ENCODE peak calls at places on chromosomes 4 and X, in eight cellular contexts. R is upper lobe of right lung, M is hepatocyte, T is A549, X is MM.1S, F is fibroblast of pulmonary artery, L is coronary artery, Y is neural crest cell. A is an unnamed sample.

GRCh38 chr4:159283697-159284492 is 181.0 kb downstream of the RAPGEF2 start:
- DNase-seq in X (no peak), F (peak), Y (no peak), L (no peak), T (no peak), M (no peak), R (no peak), A (no peak)

GRCh38 chrX:107935664-107936433 is 46.3 kb downstream of the TEX13B start:
- DNase-seq in R (no peak), L (no peak), X (no peak), F (peak), Y (no peak), M (peak), T (no peak), A (peak)

GRCh38 chr4:42398448-42399355 is 1.4 kb downstream of the SHISA3 start:
- DNase-seq in X (no peak), Y (peak), T (no peak), M (peak), R (no peak), F (no peak), L (no peak), A (peak)

GRCh38 chr4:164799410-164799809 is 45.5 kb downstream of the SMIM31 start:
- DNase-seq in Y (no peak), M (no peak), R (no peak), F (no peak), T (no peak), X (no peak), L (no peak), A (no peak)

GRCh38 chr4:59598233-59598618 is 1601.9 kb upstream of the ADGRL3 start:
- DNase-seq in R (peak), T (no peak), F (no peak), X (no peak), L (no peak), M (peak), Y (no peak), A (no peak)

GRCh38 chrX:13131511-13132137 is 87.2 kb upstream of the FAM9C start:
- DNase-seq in R (no peak), X (peak), M (no peak), T (no peak), F (no peak), Y (peak), L (no peak), A (no peak)

GRCh38 chrX:7574325-7574724 is 268.6 kb upstream of the VCX start:
- DNase-seq in M (peak), Y (peak), L (no peak), X (peak), F (peak), T (no peak), R (no peak), A (peak)

GRCh38 chr4:14853186-14853946 is 148.9 kb upstream of the CPEB2 start:
- DNase-seq in T (no peak), F (peak), Y (no peak), R (no peak), L (no peak), M (peak), X (no peak), A (no peak)

GRCh38 chr4:140188975-140189374 is 35.0 kb upstream of the MAML3 start:
- DNase-seq in F (peak), X (no peak), L (no peak), R (peak), M (peak), Y (no peak), T (no peak), A (no peak)

GRCh38 chr4:1153567-1154090 is 18.8 kb downstream of the SPON2 start:
- DNase-seq in R (no peak), X (no peak), F (no peak), T (no peak), L (no peak), Y (no peak), M (no peak), A (no peak)

GRCh38 chr4:181952478-181952877 is 290.7 kb upstream of the TENM3 start:
- DNase-seq in M (peak), R (no peak), T (peak), L (no peak), Y (no peak), X (no peak), F (peak), A (no peak)

GRCh38 chr4:84238247-84239090 is 260.6 kb downstream of the NKX6-1 start:
- DNase-seq in L (no peak), M (no peak), F (no peak), Y (no peak), X (no peak), R (no peak), T (no peak), A (no peak)

GRCh38 chrX:30791296-30792278 is 97.5 kb downstream of the TAB3 start:
- DNase-seq in M (no peak), F (no peak), X (no peak), Y (no peak), L (no peak), R (no peak), T (no peak), A (no peak)

GRCh38 chr4:65805936-65806335 is 135.6 kb upstream of the EPHA5 start:
- DNase-seq in M (no peak), T (no peak), X (peak), F (no peak), R (no peak), L (no peak), Y (no peak), A (no peak)

GRCh38 chrX:30065226-30065625 is 150.1 kb upstream of the MAGEB2 start:
- DNase-seq in R (no peak), L (no peak), F (peak), M (no peak), Y (no peak), T (no peak), X (no peak), A (no peak)

GRCh38 chr4:76208005-76208765 is 5.4 kb downstream of the SCARB2 start:
- DNase-seq in F (peak), Y (no peak), R (peak), M (peak), X (no peak), T (no peak), L (peak), A (no peak)

GRCh38 chrX:29948653-29949052 is 266.7 kb upstream of the MAGEB2 start:
- DNase-seq in T (no peak), Y (no peak), M (no peak), F (peak), R (no peak), L (no peak), X (no peak), A (no peak)

GRCh38 chr4:152398060-152398459 is 137.8 kb downstream of the FBXW7 start:
- DNase-seq in L (no peak), Y (no peak), F (peak), M (peak), T (no peak), X (no peak), R (no peak), A (no peak)

GRCh38 chr4:88573995-88574394 is 18.3 kb upstream of the HERC3 start:
- DNase-seq in L (no peak), X (no peak), F (peak), M (no peak), T (no peak), R (no peak), Y (no peak), A (no peak)

GRCh38 chr4:68278045-68278444 is 32.6 kb upstream of the TMPRSS11B start:
- DNase-seq in R (no peak), T (no peak), F (no peak), X (no peak), Y (no peak), M (no peak), L (no peak), A (no peak)

GRCh38 chr4:68267433-68267944 is 22.0 kb upstream of the TMPRSS11B start:
- DNase-seq in X (no peak), Y (no peak), F (peak), M (no peak), R (no peak), L (no peak), T (no peak), A (no peak)

GRCh38 chr4:68272860-68273259 is 27.4 kb upstream of the TMPRSS11B start:
- DNase-seq in T (no peak), X (no peak), M (no peak), F (no peak), Y (no peak), R (no peak), L (no peak), A (no peak)

DNA sequence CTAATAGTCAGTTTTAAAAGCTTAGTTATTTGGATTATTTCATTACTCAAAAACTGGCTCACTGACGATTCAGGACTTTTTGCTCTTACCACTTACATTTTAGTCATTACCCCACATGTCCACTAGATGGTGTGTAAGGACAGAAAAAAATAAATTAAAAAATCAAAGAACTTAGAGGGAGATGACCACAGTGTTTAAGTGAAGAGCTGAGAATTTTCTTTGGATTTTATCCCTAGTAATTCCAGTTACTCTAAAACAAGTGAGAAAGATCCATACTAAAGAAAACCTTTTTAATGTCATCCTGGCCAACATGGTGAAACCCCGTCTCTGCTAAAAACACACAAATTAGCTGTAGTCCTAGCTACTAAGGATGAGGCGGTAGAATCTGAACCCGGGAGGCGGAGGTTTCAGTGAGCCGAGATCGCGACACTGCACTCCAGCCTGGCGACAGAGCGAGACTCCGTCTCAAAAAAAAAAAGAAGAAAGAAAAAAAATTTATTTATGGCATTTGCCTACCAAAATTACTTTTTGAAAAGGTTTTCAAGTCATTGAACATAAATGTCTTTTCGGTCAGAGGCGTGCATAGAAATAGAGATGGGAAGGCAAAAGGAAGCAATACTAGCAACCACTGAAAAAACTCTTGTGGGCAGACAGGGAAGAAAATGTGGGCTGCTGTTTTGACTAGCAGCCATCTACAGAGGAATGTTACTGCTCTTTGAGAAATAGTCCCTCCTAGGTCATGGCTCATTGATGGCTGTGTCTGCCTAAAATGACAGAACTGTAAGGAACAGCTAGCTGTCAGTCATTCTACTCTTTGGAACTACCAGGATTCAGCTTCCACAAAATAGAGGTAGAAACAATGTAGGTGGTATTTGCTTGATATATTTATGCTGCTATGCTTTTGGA is 26.6 kb upstream of the TMPRSS11B start:
- DNase-seq in R (no peak), M (peak), T (peak), X (peak), Y (peak), F (peak), L (no peak), A (no peak)
- TF ChIP-seq CTCF in R (peak), M (peak), T (peak), X (peak), Y (peak), F (peak), L (peak), A (peak)

DNA sequence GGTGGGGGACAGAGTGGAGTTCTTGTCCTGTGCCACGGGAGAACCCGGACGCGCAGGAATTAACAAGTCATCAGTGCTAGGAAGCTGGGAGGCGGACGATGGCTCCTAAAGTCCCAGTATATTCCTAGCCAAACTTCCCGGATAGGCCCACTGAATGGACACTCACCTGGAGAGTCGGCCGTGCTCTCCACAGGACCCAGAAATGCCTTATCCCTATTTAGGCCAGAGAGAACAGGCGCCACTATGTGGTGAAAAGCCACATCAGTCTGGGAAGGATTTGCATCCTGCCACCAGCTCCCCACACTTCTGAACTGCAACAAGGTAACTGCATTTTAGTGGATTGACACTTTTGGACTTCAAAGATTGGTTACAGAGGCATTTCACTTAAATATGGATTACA is 1.1 kb downstream of the CFAP299 start:
- DNase-seq in F (peak), X (peak), L (no peak), Y (no peak), M (peak), T (peak), R (peak), A (peak)
- TF ChIP-seq CTCF in F (peak), X (peak), L (no peak), Y (peak), M (peak), T (peak), R (peak), A (no peak)

DNA sequence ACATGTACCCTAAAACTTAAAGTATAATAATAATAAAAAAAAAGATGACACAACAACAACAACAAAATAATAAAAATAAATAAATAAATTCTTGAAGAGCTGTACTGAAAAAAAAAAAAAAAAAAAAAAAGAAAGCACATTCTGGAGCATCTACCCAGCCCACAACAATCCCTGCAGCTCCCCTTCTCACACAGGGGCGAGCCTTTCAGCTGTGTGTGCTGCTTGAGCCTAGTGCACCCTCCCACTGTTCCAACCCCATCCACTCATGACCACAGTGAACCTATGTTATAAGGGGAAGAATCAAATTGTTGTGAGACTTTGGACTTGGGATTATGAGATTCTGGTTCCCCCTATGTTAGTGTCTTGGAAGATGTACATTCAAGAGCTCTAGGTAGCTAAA is 161.5 kb upstream of the JADE1 start:
- DNase-seq in Y (no peak), R (no peak), F (no peak), T (no peak), L (no peak), M (no peak), X (no peak), A (no peak)
- TF ChIP-seq CTCF in Y (no peak), R (no peak), F (no peak), T (no peak), L (no peak), M (no peak), X (no peak), A (no peak)

DNA sequence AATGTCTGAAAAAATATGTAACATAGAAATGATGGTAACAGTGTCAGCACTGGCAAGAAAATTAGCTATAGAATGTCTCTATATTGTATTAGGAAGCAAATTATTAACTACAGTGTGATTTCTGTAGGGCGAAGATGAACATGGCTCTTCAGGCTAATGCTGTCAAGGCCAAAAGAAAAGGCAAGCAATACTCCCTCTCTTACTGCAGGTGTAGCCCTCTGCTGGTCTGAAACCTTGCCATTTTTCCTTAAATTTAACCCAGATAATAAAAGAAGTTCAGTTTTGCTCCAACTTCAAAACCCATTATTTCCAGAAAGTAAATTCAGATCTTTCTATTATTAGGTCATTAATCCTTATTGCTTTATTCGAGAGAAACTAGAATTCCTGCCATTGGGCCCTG is 215.9 kb downstream of the LRBA start:
- DNase-seq in R (no peak), F (no peak), M (no peak), L (no peak), Y (no peak), X (no peak), T (no peak), A (no peak)
- TF ChIP-seq CTCF in R (no peak), F (peak), M (no peak), L (no peak), Y (peak), X (no peak), T (peak), A (no peak)

GRCh38 chr4:32135642-32136041 is 1415.5 kb downstream of the PCDH7 start:
- DNase-seq in F (peak), X (no peak), T (no peak), Y (no peak), M (no peak), L (no peak), R (no peak), A (no peak)

GRCh38 chr4:32133734-32134133 is 1413.6 kb downstream of the PCDH7 start:
- DNase-seq in T (no peak), R (no peak), L (no peak), Y (no peak), X (no peak), F (no peak), M (no peak), A (no peak)

GRCh38 chr4:32140636-32141035 is 1420.5 kb downstream of the PCDH7 start:
- DNase-seq in L (no peak), R (no peak), T (no peak), X (peak), M (peak), Y (no peak), F (peak), A (no peak)

GRCh38 chr4:32133141-32133540 is 1413.0 kb downstream of the PCDH7 start:
- DNase-seq in L (no peak), Y (no peak), T (no peak), M (no peak), X (no peak), R (no peak), F (peak), A (no peak)

DNA sequence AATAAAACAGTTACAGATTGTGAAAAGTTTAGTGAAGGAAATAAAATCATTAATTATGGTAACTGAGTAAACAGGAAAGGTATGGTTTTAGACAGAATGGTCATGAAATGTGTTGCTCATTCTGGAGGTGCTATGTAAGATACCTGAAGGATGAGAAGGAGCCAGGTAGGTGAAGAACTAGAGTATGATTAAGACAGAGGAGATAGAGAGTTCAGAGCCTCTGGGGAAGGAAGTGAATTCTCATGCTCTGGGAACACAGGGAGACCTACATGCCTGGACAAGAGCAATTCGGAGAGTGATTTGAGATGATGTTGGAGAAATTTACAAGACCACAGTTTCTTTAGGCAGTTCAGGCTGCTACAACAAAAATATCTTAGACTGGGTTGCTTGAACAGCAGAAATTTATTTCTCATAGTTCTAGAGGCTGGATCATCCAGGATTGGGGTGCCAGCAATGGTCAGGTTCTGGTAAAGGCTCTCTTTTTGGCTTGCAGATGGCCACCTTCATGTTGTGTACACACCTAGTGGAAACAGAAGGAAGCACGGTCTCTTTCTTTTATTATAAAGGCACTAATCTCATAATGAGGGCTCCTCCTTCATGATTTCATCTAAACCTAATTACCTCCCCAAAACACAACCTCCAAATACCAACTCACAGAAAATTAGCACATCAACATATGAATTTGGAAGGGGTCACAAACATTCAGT is 1416.1 kb downstream of the PCDH7 start:
- DNase-seq in R (no peak), Y (no peak), F (no peak), L (no peak), M (no peak), T (no peak), X (no peak), A (no peak)
- TF ChIP-seq CTCF in R (no peak), Y (peak), F (no peak), L (no peak), M (no peak), T (no peak), X (no peak), A (no peak)

GRCh38 chrX:140050906-140051305 is 85.6 kb upstream of the CXorf66 start:
- DNase-seq in F (peak), M (no peak), R (no peak), X (peak), L (no peak), T (no peak), Y (peak), A (no peak)
- TF ChIP-seq CTCF in F (peak), M (peak), R (peak), X (peak), L (no peak), T (peak), Y (peak), A (peak)

DNA sequence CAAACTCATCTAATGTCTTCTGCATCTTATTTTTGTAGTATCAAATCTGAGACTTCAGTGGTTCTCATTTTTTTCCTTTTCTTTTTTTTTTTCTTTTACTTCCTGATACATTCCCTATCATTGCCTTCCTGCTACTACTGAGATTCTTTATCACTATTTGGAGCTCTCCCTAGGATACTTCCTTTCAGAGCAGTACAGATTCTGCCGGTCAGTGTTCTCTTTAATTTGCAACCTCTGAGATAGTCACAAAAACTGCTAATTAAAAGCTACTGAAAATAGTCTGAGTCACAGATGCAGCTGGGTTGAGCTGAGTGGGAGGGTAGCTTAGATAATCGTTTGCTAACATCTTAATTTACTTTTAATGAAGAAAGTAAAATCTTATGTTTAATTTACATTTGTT is 1279.7 kb downstream of the ARAP2 start:
- DNase-seq in T (no peak), R (no peak), X (no peak), L (no peak), F (no peak), M (no peak), Y (no peak), A (no peak)
- TF ChIP-seq CTCF in T (no peak), R (no peak), X (no peak), L (no peak), F (no peak), M (no peak), Y (no peak), A (no peak)

A was measured in nephron progenitor cell.